ENCODE peak calls at places on chromosome 16, in seven cellular contexts. One of them, this sample, is unnamed.

GRCh38 chr16:28604186-28604565 is 5.7 kb downstream of the SULT1A1 start:
- DNase-seq in gastrocnemius medialis: no peak
- DNase-seq in PC-3: no peak
- DNase-seq in cardiac fibroblast: no peak
- DNase-seq in thoracic aorta: no peak
- DNase-seq in pancreas: peak
- DNase-seq in A549: no peak
- DNase-seq in this sample: no peak

GRCh38 chr16:69772560-69773254 is 10.6 kb downstream of the WWP2 start:
- DNase-seq in gastrocnemius medialis: no peak
- DNase-seq in PC-3: no peak
- DNase-seq in cardiac fibroblast: peak
- DNase-seq in thoracic aorta: no peak
- DNase-seq in pancreas: no peak
- DNase-seq in A549: no peak
- DNase-seq in this sample: no peak

GRCh38 chr16:9151597-9151996 is 60.2 kb downstream of the HAPSTR1 start:
- DNase-seq in gastrocnemius medialis: no peak
- DNase-seq in PC-3: no peak
- DNase-seq in cardiac fibroblast: no peak
- DNase-seq in thoracic aorta: no peak
- DNase-seq in pancreas: no peak
- DNase-seq in A549: no peak
- DNase-seq in this sample: no peak

GRCh38 chr16:25192096-25192495 is 24.7 kb upstream of the AQP8 start:
- DNase-seq in gastrocnemius medialis: no peak
- DNase-seq in PC-3: no peak
- DNase-seq in cardiac fibroblast: no peak
- DNase-seq in thoracic aorta: no peak
- DNase-seq in pancreas: no peak
- DNase-seq in A549: peak
- DNase-seq in this sample: no peak

GRCh38 chr16:66275795-66276428 is 90.6 kb upstream of the CDH5 start:
- DNase-seq in gastrocnemius medialis: no peak
- DNase-seq in PC-3: peak
- DNase-seq in cardiac fibroblast: peak
- DNase-seq in thoracic aorta: no peak
- DNase-seq in pancreas: no peak
- DNase-seq in A549: peak
- DNase-seq in this sample: peak

GRCh38 chr16:1323296-1324239 is 9.9 kb upstream of the BAIAP3 start:
- DNase-seq in gastrocnemius medialis: no peak
- DNase-seq in PC-3: no peak
- DNase-seq in cardiac fibroblast: no peak
- DNase-seq in thoracic aorta: no peak
- DNase-seq in pancreas: no peak
- DNase-seq in A549: no peak
- DNase-seq in this sample: no peak

GRCh38 chr16:75192606-75193264 is 14.2 kb downstream of the CTRB2 start:
- DNase-seq in gastrocnemius medialis: no peak
- DNase-seq in PC-3: peak
- DNase-seq in cardiac fibroblast: no peak
- DNase-seq in thoracic aorta: no peak
- DNase-seq in pancreas: no peak
- DNase-seq in A549: no peak
- DNase-seq in this sample: peak

GRCh38 chr16:53998024-53998810 is 288.4 kb downstream of the IRX3 start:
- DNase-seq in gastrocnemius medialis: no peak
- DNase-seq in PC-3: no peak
- DNase-seq in cardiac fibroblast: no peak
- DNase-seq in thoracic aorta: no peak
- DNase-seq in pancreas: no peak
- DNase-seq in A549: peak
- DNase-seq in this sample: no peak

GRCh38 chr16:80719573-80719972 is 84.8 kb downstream of the CDYL2 start:
- DNase-seq in gastrocnemius medialis: no peak
- DNase-seq in PC-3: no peak
- DNase-seq in cardiac fibroblast: no peak
- DNase-seq in thoracic aorta: no peak
- DNase-seq in pancreas: no peak
- DNase-seq in A549: no peak
- DNase-seq in this sample: no peak

GRCh38 chr16:51888021-51888420 is 658.9 kb downstream of the TOX3 start:
- DNase-seq in gastrocnemius medialis: no peak
- DNase-seq in PC-3: no peak
- DNase-seq in cardiac fibroblast: no peak
- DNase-seq in thoracic aorta: no peak
- DNase-seq in pancreas: no peak
- DNase-seq in A549: peak
- DNase-seq in this sample: no peak

GRCh38 chr16:88367560-88367959 is 15.2 kb upstream of the ZNF469 start:
- DNase-seq in gastrocnemius medialis: no peak
- DNase-seq in PC-3: no peak
- DNase-seq in cardiac fibroblast: no peak
- DNase-seq in thoracic aorta: no peak
- DNase-seq in pancreas: peak
- DNase-seq in A549: no peak
- DNase-seq in this sample: no peak

GRCh38 chr16:49837673-49838360 is 18.1 kb downstream of the ZNF423 start:
- DNase-seq in gastrocnemius medialis: no peak
- DNase-seq in PC-3: no peak
- DNase-seq in cardiac fibroblast: no peak
- DNase-seq in thoracic aorta: no peak
- DNase-seq in pancreas: no peak
- DNase-seq in A549: no peak
- DNase-seq in this sample: no peak

GRCh38 chr16:46620265-46621005 is 744 bp downstream of the SHCBP1 start:
- DNase-seq in gastrocnemius medialis: no peak
- DNase-seq in PC-3: peak
- DNase-seq in cardiac fibroblast: peak
- DNase-seq in thoracic aorta: no peak
- DNase-seq in pancreas: no peak
- DNase-seq in A549: peak
- DNase-seq in this sample: no peak

GRCh38 chr16:49023095-49023494 is 258.5 kb downstream of the CBLN1 start:
- DNase-seq in gastrocnemius medialis: no peak
- DNase-seq in PC-3: peak
- DNase-seq in cardiac fibroblast: peak
- DNase-seq in thoracic aorta: no peak
- DNase-seq in pancreas: no peak
- DNase-seq in A549: no peak
- DNase-seq in this sample: no peak

GRCh38 chr16:48123104-48123788 is 32.5 kb downstream of the ABCC12 start:
- DNase-seq in gastrocnemius medialis: no peak
- DNase-seq in PC-3: peak
- DNase-seq in cardiac fibroblast: peak
- DNase-seq in thoracic aorta: no peak
- DNase-seq in pancreas: no peak
- DNase-seq in A549: peak
- DNase-seq in this sample: no peak

GRCh38 chr16:57667526-57668258 is 414 bp upstream of the ADGRG3 start:
- DNase-seq in gastrocnemius medialis: no peak
- DNase-seq in PC-3: no peak
- DNase-seq in cardiac fibroblast: no peak
- DNase-seq in thoracic aorta: no peak
- DNase-seq in pancreas: no peak
- DNase-seq in A549: peak
- DNase-seq in this sample: no peak

GRCh38 chr16:56603589-56603988 is 4.8 kb upstream of the MT2A start:
- DNase-seq in gastrocnemius medialis: peak
- DNase-seq in PC-3: peak
- DNase-seq in cardiac fibroblast: peak
- DNase-seq in thoracic aorta: no peak
- DNase-seq in pancreas: peak
- DNase-seq in A549: peak
- DNase-seq in this sample: no peak

GRCh38 chr16:23452572-23453337 is at the start of gene COG7:
- DNase-seq in gastrocnemius medialis: peak
- DNase-seq in PC-3: peak
- DNase-seq in cardiac fibroblast: peak
- DNase-seq in thoracic aorta: peak
- DNase-seq in pancreas: peak
- DNase-seq in A549: peak
- DNase-seq in this sample: peak

GRCh38 chr16:6753553-6753952 is 579.1 kb upstream of the RBFOX1 start:
- DNase-seq in gastrocnemius medialis: no peak
- DNase-seq in PC-3: no peak
- DNase-seq in cardiac fibroblast: no peak
- DNase-seq in thoracic aorta: no peak
- DNase-seq in pancreas: no peak
- DNase-seq in A549: no peak
- DNase-seq in this sample: no peak

GRCh38 chr16:66741971-66742396 is 9.4 kb downstream of the DYNC1LI2 start:
- DNase-seq in gastrocnemius medialis: no peak
- DNase-seq in PC-3: no peak
- DNase-seq in cardiac fibroblast: peak
- DNase-seq in thoracic aorta: no peak
- DNase-seq in pancreas: no peak
- DNase-seq in A549: no peak
- DNase-seq in this sample: no peak

DNA sequence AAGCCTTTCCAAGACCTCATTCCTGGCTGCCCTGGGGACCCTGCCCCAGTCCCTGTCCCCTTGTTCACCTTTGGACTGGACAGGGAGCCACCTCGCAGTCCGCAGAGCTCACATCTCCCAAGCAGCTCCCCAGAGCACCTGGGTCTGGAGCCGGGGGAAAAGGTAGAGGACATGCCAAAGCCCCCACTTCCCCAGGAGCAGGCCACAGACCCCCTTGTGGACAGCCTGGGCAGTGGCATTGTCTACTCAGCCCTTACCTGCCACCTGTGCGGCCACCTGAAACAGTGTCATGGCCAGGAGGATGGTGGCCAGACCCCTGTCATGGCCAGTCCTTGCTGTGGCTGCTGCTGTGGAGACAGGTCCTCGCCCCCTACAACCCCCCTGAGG is 38.7 kb upstream of the IL21R start:
- DNase-seq in gastrocnemius medialis: no peak
- DNase-seq in PC-3: no peak
- DNase-seq in cardiac fibroblast: no peak
- DNase-seq in thoracic aorta: no peak
- DNase-seq in pancreas: no peak
- DNase-seq in A549: no peak
- DNase-seq in this sample: no peak
- TF ChIP-seq CTCF in gastrocnemius medialis: no peak
- TF ChIP-seq CTCF in PC-3: no peak
- TF ChIP-seq CTCF in cardiac fibroblast: peak
- TF ChIP-seq CTCF in thoracic aorta: no peak
- TF ChIP-seq CTCF in pancreas: no peak
- TF ChIP-seq CTCF in A549: no peak
- TF ChIP-seq CTCF in this sample: no peak

GRCh38 chr16:29790183-29790948 is at the start of gene KIF22:
- DNase-seq in gastrocnemius medialis: peak
- DNase-seq in PC-3: peak
- DNase-seq in cardiac fibroblast: peak
- DNase-seq in thoracic aorta: peak
- DNase-seq in pancreas: peak
- DNase-seq in A549: peak
- DNase-seq in this sample: peak

GRCh38 chr16:29789775-29790182 is 772 bp upstream of the KIF22 start:
- DNase-seq in gastrocnemius medialis: no peak
- DNase-seq in PC-3: no peak
- DNase-seq in cardiac fibroblast: no peak
- DNase-seq in thoracic aorta: no peak
- DNase-seq in pancreas: peak
- DNase-seq in A549: no peak
- DNase-seq in this sample: no peak

GRCh38 chr16:29791845-29792797 is 1.6 kb downstream of the KIF22 start:
- DNase-seq in gastrocnemius medialis: no peak
- DNase-seq in PC-3: peak
- DNase-seq in cardiac fibroblast: no peak
- DNase-seq in thoracic aorta: no peak
- DNase-seq in pancreas: no peak
- DNase-seq in A549: no peak
- DNase-seq in this sample: no peak

GRCh38 chr16:29794231-29794710 is 3.7 kb downstream of the KIF22 start:
- DNase-seq in gastrocnemius medialis: no peak
- DNase-seq in PC-3: no peak
- DNase-seq in cardiac fibroblast: no peak
- DNase-seq in thoracic aorta: no peak
- DNase-seq in pancreas: no peak
- DNase-seq in A549: no peak
- DNase-seq in this sample: no peak

DNA sequence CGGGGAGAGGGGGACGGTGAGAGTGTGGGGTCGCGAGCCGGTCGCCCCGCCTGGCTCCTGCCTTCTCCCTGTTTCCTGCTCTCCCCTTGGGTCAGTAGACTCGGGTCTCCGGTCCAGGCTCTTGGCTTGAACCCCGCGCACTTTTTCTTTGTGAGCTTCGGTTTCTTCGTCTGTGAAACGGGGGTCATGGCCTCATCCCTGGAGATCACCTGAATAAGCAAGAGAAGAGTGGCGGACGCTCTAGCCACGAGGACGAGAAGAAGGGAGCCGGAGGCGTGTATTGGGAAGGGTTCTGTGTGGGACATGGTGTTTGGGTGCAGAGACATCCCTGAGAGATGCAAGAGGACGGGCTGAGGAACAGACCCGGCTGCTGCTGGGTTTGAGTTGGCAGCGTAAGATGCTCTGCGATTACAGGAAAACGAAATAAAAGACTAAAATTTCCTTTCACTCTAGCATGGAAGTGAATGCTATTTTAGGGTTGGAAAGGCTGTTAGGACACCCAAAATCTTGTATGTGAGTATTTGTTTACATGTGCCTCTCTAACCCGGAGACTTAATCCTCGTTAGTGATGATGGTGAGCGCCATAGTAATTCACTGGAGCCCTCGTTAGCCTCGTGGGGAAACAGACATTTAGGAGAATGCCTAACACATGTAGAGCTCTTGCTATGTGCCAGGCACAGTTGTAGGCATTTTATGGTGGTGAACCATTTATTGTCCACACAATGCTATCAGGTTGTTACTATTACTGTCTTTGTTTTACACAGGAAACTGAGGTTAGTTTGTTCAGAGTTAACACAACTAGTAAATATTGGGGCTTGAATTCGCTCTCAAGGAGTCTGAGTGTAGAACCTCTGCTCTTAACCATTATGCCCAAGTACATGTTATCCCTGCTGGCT is 646 bp downstream of the KIF22 start:
- DNase-seq in gastrocnemius medialis: no peak
- DNase-seq in PC-3: no peak
- DNase-seq in cardiac fibroblast: no peak
- DNase-seq in thoracic aorta: no peak
- DNase-seq in pancreas: no peak
- DNase-seq in A549: no peak
- DNase-seq in this sample: no peak
- TF ChIP-seq CTCF in gastrocnemius medialis: no peak
- TF ChIP-seq CTCF in PC-3: no peak
- TF ChIP-seq CTCF in cardiac fibroblast: no peak
- TF ChIP-seq CTCF in thoracic aorta: no peak
- TF ChIP-seq CTCF in pancreas: no peak
- TF ChIP-seq CTCF in A549: no peak
- TF ChIP-seq CTCF in this sample: no peak

GRCh38 chr16:13919330-13919682 is 648 bp upstream of the ERCC4 start:
- DNase-seq in gastrocnemius medialis: no peak
- DNase-seq in PC-3: peak
- DNase-seq in cardiac fibroblast: peak
- DNase-seq in thoracic aorta: no peak
- DNase-seq in pancreas: no peak
- DNase-seq in A549: no peak
- DNase-seq in this sample: no peak
- TF ChIP-seq CTCF in gastrocnemius medialis: no peak
- TF ChIP-seq CTCF in PC-3: no peak
- TF ChIP-seq CTCF in cardiac fibroblast: peak
- TF ChIP-seq CTCF in thoracic aorta: no peak
- TF ChIP-seq CTCF in pancreas: no peak
- TF ChIP-seq CTCF in A549: no peak
- TF ChIP-seq CTCF in this sample: no peak

GRCh38 chr16:68737730-68738590 is 868 bp downstream of the CDH1 start:
- DNase-seq in gastrocnemius medialis: no peak
- DNase-seq in PC-3: peak
- DNase-seq in cardiac fibroblast: no peak
- DNase-seq in thoracic aorta: no peak
- DNase-seq in pancreas: peak
- DNase-seq in A549: peak
- DNase-seq in this sample: no peak
- TF ChIP-seq CTCF in gastrocnemius medialis: no peak
- TF ChIP-seq CTCF in PC-3: peak
- TF ChIP-seq CTCF in cardiac fibroblast: no peak
- TF ChIP-seq CTCF in thoracic aorta: no peak
- TF ChIP-seq CTCF in pancreas: no peak
- TF ChIP-seq CTCF in A549: peak
- TF ChIP-seq CTCF in this sample: no peak

This sample was measured in osteocyte.